ENCODE peak calls at places on chromosome 4, in ten cellular contexts. A is heart right ventricle, J is GM13976, O is ELR, H is cardiac fibroblast, R is epithelial cell of esophagus, S is upper lobe of left lung, M is hypothalamus, X is left ventricle myocardium inferior, N is D341Med. P is an unnamed sample.

GRCh38 chr4:41133619-41134018 is 80.7 kb downstream of the APBB2 start:
- DNase-seq in A (no peak), J (no peak), O (no peak), H (no peak), R (no peak), S (no peak), M (no peak), X (no peak), N (no peak), P (no peak)

GRCh38 chr4:72418458-72418857 is 150.6 kb downstream of the ADAMTS3 start:
- DNase-seq in A (peak), J (no peak), O (peak), H (peak), R (peak), S (no peak), M (no peak), X (peak), N (peak), P (no peak)

GRCh38 chr4:41268024-41268423 is 11.3 kb downstream of the UCHL1 start:
- DNase-seq in A (no peak), J (no peak), O (no peak), H (no peak), R (peak), S (no peak), M (no peak), X (no peak), N (no peak), P (no peak)

GRCh38 chr4:134632056-134632455 is 430.5 kb upstream of the PABPC4L start:
- DNase-seq in A (no peak), J (no peak), O (no peak), H (no peak), R (no peak), S (no peak), M (no peak), X (no peak), N (no peak), P (no peak)

GRCh38 chr4:127604949-127605709 is 27.6 kb upstream of the INTU start:
- DNase-seq in A (no peak), J (peak), O (peak), H (peak), R (peak), S (no peak), M (no peak), X (no peak), N (peak), P (no peak)

GRCh38 chr4:175891863-175892262 is 79.8 kb upstream of the GPM6A start:
- DNase-seq in A (no peak), J (peak), O (peak), H (peak), R (peak), S (no peak), M (no peak), X (no peak), N (peak), P (no peak)

GRCh38 chr4:80107374-80107773 is 34.3 kb upstream of the ANTXR2 start:
- DNase-seq in A (no peak), J (no peak), O (no peak), H (peak), R (no peak), S (no peak), M (no peak), X (no peak), N (no peak), P (no peak)

GRCh38 chr4:53962516-53963225 is 101.7 kb downstream of the CHIC2 start:
- DNase-seq in A (no peak), J (no peak), O (peak), H (peak), R (peak), S (no peak), M (no peak), X (no peak), N (no peak), P (no peak)

GRCh38 chr4:168604496-168605373 is 107.9 kb downstream of the PALLD start:
- DNase-seq in A (no peak), J (no peak), O (peak), H (peak), R (peak), S (no peak), M (no peak), X (no peak), N (no peak), P (no peak)

GRCh38 chr4:177573487-177573886 is 131.2 kb upstream of the AGA start:
- DNase-seq in A (no peak), J (no peak), O (peak), H (peak), R (peak), S (no peak), M (no peak), X (no peak), N (no peak), P (no peak)

GRCh38 chr4:152074573-152074972 is 313.8 kb upstream of the GATB start:
- DNase-seq in A (no peak), J (no peak), O (no peak), H (no peak), R (no peak), S (no peak), M (no peak), X (no peak), N (no peak), P (no peak)

GRCh38 chr4:148152868-148153630 is 289.2 kb downstream of the NR3C2 start:
- DNase-seq in A (no peak), J (no peak), O (peak), H (no peak), R (no peak), S (no peak), M (no peak), X (no peak), N (no peak), P (no peak)

GRCh38 chr4:167595898-167596297 is 361.6 kb upstream of the SPOCK3 start:
- DNase-seq in A (no peak), J (no peak), O (peak), H (peak), R (peak), S (no peak), M (no peak), X (no peak), N (no peak), P (no peak)

GRCh38 chr4:104976258-104976657 is 170.4 kb upstream of the TET2 start:
- DNase-seq in A (no peak), J (no peak), O (no peak), H (no peak), R (no peak), S (no peak), M (no peak), X (no peak), N (no peak), P (no peak)

GRCh38 chr4:14309429-14309828 is 681.9 kb upstream of the BOD1L1 start:
- DNase-seq in A (no peak), J (no peak), O (no peak), H (no peak), R (no peak), S (peak), M (no peak), X (no peak), N (no peak), P (no peak)

GRCh38 chr4:153822316-153822715 is 33.4 kb upstream of the SFRP2 start:
- DNase-seq in A (no peak), J (no peak), O (peak), H (peak), R (peak), S (no peak), M (no peak), X (no peak), N (no peak), P (no peak)

GRCh38 chr4:152729466-152729865 is 49.7 kb upstream of the TMEM154 start:
- DNase-seq in A (no peak), J (no peak), O (peak), H (peak), R (peak), S (no peak), M (no peak), X (no peak), N (no peak), P (no peak)

GRCh38 chr4:155966661-155967060 is 13.0 kb upstream of the CTSO start:
- DNase-seq in A (no peak), J (no peak), O (no peak), H (no peak), R (no peak), S (no peak), M (no peak), X (no peak), N (no peak), P (no peak)

GRCh38 chr4:100286601-100287000 is 96.3 kb upstream of the DDIT4L start:
- DNase-seq in A (no peak), J (no peak), O (no peak), H (no peak), R (no peak), S (no peak), M (no peak), X (no peak), N (peak), P (no peak)

GRCh38 chr4:133802741-133803140 is 398.8 kb downstream of the PABPC4L start:
- DNase-seq in A (no peak), J (no peak), O (peak), H (peak), R (peak), S (no peak), M (no peak), X (no peak), N (no peak), P (no peak)

GRCh38 chr4:44448548-44449443 is at the start of gene KCTD8:
- DNase-seq in A (peak), J (peak), O (peak), H (peak), R (peak), S (peak), M (peak), X (peak), N (peak), P (peak)

GRCh38 chr4:5412296-5412695 is 296.1 kb downstream of the EVC2 start:
- DNase-seq in A (no peak), J (no peak), O (no peak), H (no peak), R (no peak), S (no peak), M (no peak), X (no peak), N (no peak), P (no peak)

GRCh38 chr4:189117426-189117825 is 823.2 kb upstream of the FRG1 start:
- DNase-seq in A (no peak), J (no peak), O (no peak), H (peak), R (peak), S (no peak), M (no peak), X (no peak), N (no peak), P (no peak)

GRCh38 chr4:79913581-79913980 is 159.4 kb downstream of the ANTXR2 start:
- DNase-seq in A (no peak), J (no peak), O (peak), H (peak), R (no peak), S (no peak), M (no peak), X (no peak), N (no peak), P (no peak)

GRCh38 chr4:147747787-147748454 is 16.0 kb downstream of the ARHGAP10 start:
- DNase-seq in A (no peak), J (no peak), O (no peak), H (no peak), R (no peak), S (no peak), M (no peak), X (no peak), N (no peak), P (no peak)

GRCh38 chr4:122577808-122578781 is 42.8 kb downstream of the IL21 start:
- DNase-seq in A (no peak), J (peak), O (peak), H (peak), R (peak), S (no peak), M (no peak), X (no peak), N (peak), P (no peak)

GRCh38 chr4:5157721-5158390 is 106.6 kb downstream of the STK32B start:
- DNase-seq in A (no peak), J (no peak), O (no peak), H (no peak), R (no peak), S (no peak), M (no peak), X (no peak), N (no peak), P (no peak)

P was measured in cortex of kidney.